ENCODE peak calls at places on chromosome 5, in ten cellular contexts. G, N, R, E, U, L, Y, Z, K and T are unnamed samples.

GRCh38 chr5:38726279-38726678 is 119.5 kb upstream of the OSMR start:
- DNase-seq in N (no peak), G (no peak), K (no peak), E (no peak), L (no peak), Z (no peak), U (no peak), Y (no peak), R (no peak), T (no peak)

GRCh38 chr5:154477382-154478223 is 424 bp downstream of the HAND1 start:
- DNase-seq in E (peak; percentile 27), Z (peak; percentile 54), R (no peak), G (no peak), Y (no peak), U (no peak), N (no peak), L (no peak), K (no peak), T (peak; percentile 20)

GRCh38 chr5:62521319-62521718 is 57.3 kb upstream of the LRRC70 start:
- DNase-seq in R (peak; percentile 22), G (no peak), Y (no peak), N (no peak), L (no peak), K (no peak), U (no peak), Z (no peak), E (no peak), T (no peak)

GRCh38 chr5:73435640-73436534 is 12.7 kb downstream of the FOXD1 start:
- DNase-seq in Y (no peak), G (no peak), N (no peak), U (no peak), E (no peak), K (no peak), L (no peak), Z (peak; percentile 6), R (no peak), T (no peak)

GRCh38 chr5:153781325-153781724 is 257.4 kb downstream of the FAM114A2 start:
- DNase-seq in Y (peak; percentile 53), L (no peak), Z (no peak), G (no peak), R (no peak), E (no peak), K (no peak), U (no peak), N (no peak), T (peak; percentile 49)

GRCh38 chr5:6399978-6400910 is 21.9 kb upstream of the MED10 start:
- DNase-seq in U (peak; percentile 47), Z (peak; percentile 50), L (no peak), R (no peak), G (no peak), N (no peak), Y (no peak), E (no peak), K (no peak), T (peak; percentile 97)

GRCh38 chr5:157295247-157295646 is 29.3 kb downstream of the CYFIP2 start:
- DNase-seq in E (no peak), Z (no peak), N (no peak), K (no peak), G (no peak), L (no peak), Y (no peak), U (no peak), R (no peak), T (no peak)

GRCh38 chr5:92435781-92436180 is 1052.7 kb upstream of the ARRDC3 start:
- DNase-seq in N (no peak), R (no peak), E (no peak), K (no peak), U (no peak), G (no peak), Y (no peak), L (no peak), Z (no peak), T (no peak)

GRCh38 chr5:175700991-175701390 is 43.1 kb downstream of the HRH2 start:
- DNase-seq in Z (no peak), G (no peak), U (peak; percentile 3), Y (no peak), L (no peak), N (peak; percentile 15), R (peak; percentile 4), E (no peak), K (no peak), T (no peak)

GRCh38 chr5:154940772-154941620 is at the start of gene MRPL22:
- DNase-seq in K (peak; percentile 90), N (peak; percentile 95), Y (peak; percentile 98), E (peak; percentile 97), G (peak; percentile 97), R (peak; percentile 98), Z (peak; percentile 96), L (peak; percentile 89), U (peak; percentile 96), T (peak; percentile 97)

GRCh38 chr5:33817301-33817700 is 74.5 kb downstream of the ADAMTS12 start:
- DNase-seq in G (no peak), Z (no peak), E (no peak), K (no peak), U (no peak), Y (peak; percentile 4), R (no peak), L (no peak), N (no peak), T (no peak)

DNA sequence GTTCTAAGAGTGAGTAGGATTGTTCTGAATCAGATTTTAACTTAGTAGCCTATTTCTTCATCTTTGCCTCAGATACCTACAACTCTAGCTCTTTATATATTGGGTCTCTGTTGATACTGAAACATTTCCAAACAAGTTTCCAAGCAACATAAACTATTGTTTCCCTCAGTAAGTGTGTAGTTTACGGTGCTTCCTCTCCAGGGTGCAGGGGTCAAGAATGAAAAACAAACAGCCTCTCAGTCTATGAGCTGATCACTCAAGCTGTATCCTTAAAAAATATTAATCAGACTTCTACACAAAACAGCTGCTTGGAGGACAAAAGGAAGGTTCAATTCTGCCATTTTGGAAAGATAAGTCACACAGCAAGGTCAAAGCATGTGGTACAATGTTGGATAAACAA is 75.0 kb downstream of the ADAMTS12 start:
- DNase-seq in Y (peak; percentile 21), L (no peak), Z (no peak), N (no peak), G (no peak), U (peak; percentile 79), E (peak; percentile 60), R (no peak), K (no peak), T (no peak)
- H3K4me3 ChIP-seq in Y (no peak overlapping the region), L (no peak overlapping the region), Z (no peak overlapping the region), N (no peak overlapping the region), G (no peak overlapping the region), U (no peak overlapping the region), E (no peak overlapping the region), R (no peak overlapping the region), K (no peak overlapping the region), T (no peak overlapping the region)

GRCh38 chr5:158987231-158987630 is 112.5 kb downstream of the EBF1 start:
- DNase-seq in R (no peak), K (no peak), E (no peak), U (no peak), G (no peak), Z (no peak), Y (no peak), L (no peak), N (no peak), T (no peak)

GRCh38 chr5:158991391-158991790 is 108.3 kb downstream of the EBF1 start:
- DNase-seq in U (no peak), Z (peak; percentile 65), N (no peak), K (no peak), G (no peak), R (no peak), E (peak; percentile 59), L (no peak), Y (no peak), T (no peak)

GRCh38 chr5:158992104-158992740 is 107.5 kb downstream of the EBF1 start:
- DNase-seq in Z (peak; percentile 14), R (no peak), L (no peak), G (no peak), E (peak; percentile 95), U (peak; percentile 59), N (no peak), Y (no peak), K (no peak), T (no peak)

GRCh38 chr5:158988987-158989624 is 110.6 kb downstream of the EBF1 start:
- DNase-seq in G (no peak), R (no peak), Z (no peak), L (no peak), U (no peak), N (no peak), E (no peak), Y (no peak), K (no peak), T (no peak)

DNA sequence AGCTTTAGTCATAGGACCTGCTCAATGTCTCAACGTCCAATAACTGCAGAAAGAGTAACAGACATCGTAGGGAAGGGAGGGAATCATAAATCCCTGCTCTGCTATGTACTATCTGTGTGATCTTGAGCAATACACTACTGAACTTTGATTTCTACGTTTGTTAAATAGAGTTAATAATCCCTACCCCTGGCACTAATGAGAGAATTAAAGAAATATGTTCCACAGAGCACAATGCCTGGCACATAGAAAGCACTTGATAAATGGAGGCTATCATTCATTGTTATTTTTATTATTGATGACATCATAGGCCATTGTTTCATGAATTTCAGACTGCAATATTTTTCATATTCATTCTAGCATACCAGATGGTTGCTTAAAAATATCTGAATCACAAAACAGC is 108.7 kb downstream of the EBF1 start:
- DNase-seq in G (no peak), L (no peak), R (no peak), U (no peak), E (peak; percentile 38), Y (no peak), N (no peak), K (no peak), Z (no peak), T (no peak)
- H3K4me3 ChIP-seq in G (no peak overlapping the region), L (no peak overlapping the region), R (no peak overlapping the region), U (no peak overlapping the region), E (peak overlapping the region; percentile 48), Y (no peak overlapping the region), N (no peak overlapping the region), K (no peak overlapping the region), Z (no peak overlapping the region), T (no peak overlapping the region)

DNA sequence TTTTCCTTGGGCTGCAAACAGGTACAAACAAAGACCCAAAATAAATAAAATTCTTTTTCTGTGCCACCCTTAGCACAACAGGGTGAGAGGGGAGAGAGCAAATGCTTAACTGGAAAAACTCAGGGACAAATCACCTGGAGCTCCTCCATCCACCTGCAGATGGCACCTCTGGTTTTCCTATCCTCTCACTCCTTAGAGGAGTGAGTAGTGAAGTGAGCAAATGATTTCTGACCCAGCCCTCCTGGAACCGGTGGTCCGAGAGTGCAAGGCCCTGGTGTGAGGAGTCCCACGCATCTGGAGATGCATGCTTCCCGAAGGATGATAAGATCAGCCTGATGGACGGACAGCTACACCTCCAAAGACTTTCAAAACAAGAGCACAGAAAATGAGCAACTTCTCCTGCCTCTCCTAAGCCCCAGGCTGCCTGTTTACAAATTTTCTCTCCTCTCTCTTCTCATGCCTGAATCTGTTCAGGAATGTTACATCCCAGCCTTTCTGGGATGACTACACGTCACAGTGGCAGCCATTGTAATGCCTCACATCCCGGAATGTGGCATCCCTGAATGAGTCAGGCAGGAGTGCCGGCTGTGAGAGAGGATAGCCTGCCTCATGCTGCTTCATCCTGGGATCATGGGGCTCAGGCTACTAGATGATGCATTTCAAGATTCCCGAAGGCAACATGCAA is 86.4 kb downstream of the ADRB2 start:
- DNase-seq in N (no peak), E (peak; percentile 89), R (no peak), K (no peak), G (no peak), L (no peak), Z (peak; percentile 99), U (peak; percentile 78), Y (no peak), T (peak; percentile 100)
- H3K4me3 ChIP-seq in N (no peak overlapping the region), E (no peak overlapping the region), R (no peak overlapping the region), K (no peak overlapping the region), G (no peak overlapping the region), L (no peak overlapping the region), Z (peak overlapping the region; percentile 35), U (no peak overlapping the region), Y (no peak overlapping the region), T (no peak overlapping the region)

GRCh38 chr5:139388198-139388821 is 1.4 kb downstream of the MZB1 start:
- DNase-seq in K (no peak), N (peak; percentile 86), G (peak; percentile 75), U (peak; percentile 58), E (peak; percentile 30), Y (no peak), L (no peak), R (peak; percentile 84), Z (peak; percentile 36), T (no peak)
- H3K4me3 ChIP-seq in K (no peak overlapping the region), N (peak overlapping the region; percentile 56), G (no peak overlapping the region), U (no peak overlapping the region), E (no peak overlapping the region), Y (no peak overlapping the region), L (no peak overlapping the region), R (peak overlapping the region; percentile 88), Z (no peak overlapping the region), T (no peak overlapping the region)